ENCODE peak calls at places on chromosomes 12 and 14, in eight cellular contexts. N, K, C, I, R, E, S and U are unnamed samples.

GRCh38 chr12:115756804-115757203 is 520.7 kb downstream of the MED13L start:
- DNase-seq in N (no peak), K (no peak), C (no peak), I (no peak), R (no peak), E (no peak), S (no peak), U (no peak)

GRCh38 chr12:52506858-52507715 is 13.1 kb downstream of the KRT5 start:
- DNase-seq in N (peak; percentile 78), K (no peak), C (no peak), I (no peak), R (no peak), E (no peak), S (no peak), U (no peak)

GRCh38 chr12:2963154-2963759 is 4.1 kb downstream of the TEAD4 start:
- DNase-seq in N (no peak), K (no peak), C (peak; percentile 35), I (no peak), R (no peak), E (no peak), S (no peak), U (no peak)

GRCh38 chr12:69154585-69155363 is 84.6 kb upstream of the CPSF6 start:
- DNase-seq in N (peak; percentile 50), K (peak; percentile 73), C (no peak), I (peak; percentile 60), R (no peak), E (peak; percentile 80), S (peak; percentile 12), U (peak; percentile 55)

GRCh38 chr14:32594766-32595165 is 265.7 kb downstream of the AKAP6 start:
- DNase-seq in N (peak; percentile 56), K (no peak), C (no peak), I (no peak), R (no peak), E (no peak), S (no peak), U (peak; percentile 26)

GRCh38 chr12:30134229-30134628 is 350.5 kb upstream of the TMTC1 start:
- DNase-seq in N (no peak), K (no peak), C (no peak), I (no peak), R (no peak), E (no peak), S (no peak), U (no peak)

GRCh38 chr12:94531196-94531720 is 71.6 kb upstream of the CEP83 start:
- DNase-seq in N (no peak), K (no peak), C (no peak), I (no peak), R (no peak), E (no peak), S (no peak), U (no peak)

GRCh38 chr12:123034865-123035264 is 54.4 kb downstream of the ARL6IP4 start:
- DNase-seq in N (peak; percentile 79), K (no peak), C (no peak), I (no peak), R (no peak), E (no peak), S (no peak), U (peak; percentile 46)

GRCh38 chr12:11565752-11566151 is 83.7 kb upstream of the ETV6 start:
- DNase-seq in N (no peak), K (no peak), C (no peak), I (no peak), R (no peak), E (no peak), S (no peak), U (no peak)

GRCh38 chr14:55233591-55233990 is 37.6 kb upstream of the FBXO34 start:
- DNase-seq in N (no peak), K (no peak), C (no peak), I (no peak), R (no peak), E (no peak), S (no peak), U (no peak)

GRCh38 chr14:75906680-75907280 is 75.0 kb downstream of the TGFB3 start:
- DNase-seq in N (peak; percentile 48), K (peak; percentile 63), C (peak; percentile 44), I (peak; percentile 22), R (no peak), E (peak; percentile 81), S (no peak), U (peak; percentile 49)

GRCh38 chr12:64739778-64740177 is 19.4 kb downstream of the GNS start:
- DNase-seq in N (peak; percentile 21), K (no peak), C (no peak), I (no peak), R (no peak), E (no peak), S (no peak), U (no peak)

GRCh38 chr14:65414961-65415589 is 2.5 kb downstream of the FUT8 start:
- DNase-seq in N (peak; percentile 11), K (no peak), C (no peak), I (no peak), R (no peak), E (no peak), S (no peak), U (peak; percentile 28)

GRCh38 chr12:7075931-7076330 is 15.4 kb downstream of the C1S start:
- DNase-seq in N (no peak), K (no peak), C (no peak), I (no peak), R (no peak), E (no peak), S (no peak), U (no peak)

GRCh38 chr12:124913474-124914391 is 717 bp downstream of the UBC start:
- DNase-seq in N (peak; percentile 76), K (peak; percentile 90), C (no peak), I (peak; percentile 91), R (peak; percentile 87), E (peak; percentile 94), S (no peak), U (no peak)